ENCODE peak calls at places on chromosome 11, in nine cellular contexts. N is kidney glomerular epithelial cell; Z is CD4-positive, alpha-beta memory T cell; O is posterior cingulate gyrus; V is GM12865; B is AML-193; H is NCI-H748 treated with DMSO at 0.1 percent for 48 hours; S is DMS53; Q is substantia nigra. U is an unnamed sample.

GRCh38 chr11:59560290-59560701 is 49.0 kb downstream of the OR4D9 start:
- DNase-seq in N (peak; percentile 85), Z (peak; percentile 76), O (no peak), V (peak; percentile 92), B (peak; percentile 35), H (peak; percentile 54), S (peak; percentile 87), Q (peak; percentile 47), U (peak; percentile 86)

GRCh38 chr11:124177344-124177743 is 5.8 kb upstream of the OR10D3 start:
- DNase-seq in N (no peak), Z (no peak), O (no peak), V (no peak), B (no peak), H (no peak), S (no peak), Q (no peak), U (no peak)

GRCh38 chr11:76621466-76621865 is 49.1 kb downstream of the LRRC32 start:
- DNase-seq in N (no peak), Z (no peak), O (no peak), V (no peak), B (no peak), H (no peak), S (no peak), Q (no peak), U (no peak)

GRCh38 chr11:58786693-58787092 is 55.0 kb upstream of the GLYAT start:
- DNase-seq in N (no peak), Z (no peak), O (no peak), V (no peak), B (no peak), H (no peak), S (no peak), Q (no peak), U (no peak)

GRCh38 chr11:116702772-116703360 is 69.9 kb downstream of the BUD13 start:
- DNase-seq in N (peak; percentile 17), Z (no peak), O (no peak), V (no peak), B (no peak), H (no peak), S (peak; percentile 60), Q (no peak), U (no peak)

GRCh38 chr11:15053201-15053685 is 20.1 kb upstream of the CALCB start:
- DNase-seq in N (peak; percentile 85), Z (no peak), O (no peak), V (no peak), B (no peak), H (no peak), S (peak; percentile 59), Q (no peak), U (no peak)

GRCh38 chr11:73295259-73295995 is 12.6 kb upstream of the ARHGEF17 start:
- DNase-seq in N (peak; percentile 61), Z (peak; percentile 66), O (peak; percentile 72), V (peak; percentile 78), B (peak; percentile 81), H (peak; percentile 54), S (peak; percentile 84), Q (peak; percentile 33), U (peak; percentile 45)

GRCh38 chr11:35618497-35619029 is 303 bp downstream of the FJX1 start:
- DNase-seq in N (no peak), Z (peak; percentile 9), O (peak; percentile 65), V (peak; percentile 71), B (no peak), H (no peak), S (peak; percentile 71), Q (peak; percentile 23), U (no peak)

GRCh38 chr11:35096737-35097136 is 42.2 kb upstream of the CD44 start:
- DNase-seq in N (no peak), Z (no peak), O (no peak), V (no peak), B (no peak), H (no peak), S (no peak), Q (no peak), U (no peak)

GRCh38 chr11:61489833-61490585 is 18.5 kb upstream of the LRRC10B start:
- DNase-seq in N (no peak), Z (no peak), O (no peak), V (no peak), B (no peak), H (no peak), S (peak; percentile 92), Q (no peak), U (no peak)

GRCh38 chr11:64660205-64660604 is 62.8 kb downstream of the NRXN2 start:
- DNase-seq in N (no peak), Z (no peak), O (peak; percentile 78), V (no peak), B (no peak), H (no peak), S (no peak), Q (no peak), U (no peak)

GRCh38 chr11:63710476-63711217 is 29.3 kb downstream of the RTN3 start:
- DNase-seq in N (no peak), Z (no peak), O (peak; percentile 55), V (no peak), B (no peak), H (no peak), S (no peak), Q (no peak), U (no peak)

GRCh38 chr11:128379587-128380279 is 207.6 kb downstream of the ETS1 start:
- DNase-seq in N (no peak), Z (peak; percentile 37), O (no peak), V (no peak), B (no peak), H (no peak), S (no peak), Q (no peak), U (no peak)

GRCh38 chr11:68497761-68498160 is 37.2 kb downstream of the PPP6R3 start:
- DNase-seq in N (no peak), Z (no peak), O (no peak), V (no peak), B (no peak), H (no peak), S (no peak), Q (no peak), U (no peak)

GRCh38 chr11:2210366-2211112 is 38.9 kb upstream of the TH start:
- DNase-seq in N (no peak), Z (no peak), O (peak; percentile 79), V (no peak), B (no peak), H (no peak), S (no peak), Q (no peak), U (no peak)

GRCh38 chr11:110130642-110131238 is 37.5 kb downstream of the ZC3H12C start:
- DNase-seq in N (no peak), Z (no peak), O (no peak), V (no peak), B (no peak), H (peak; percentile 92), S (peak; percentile 6), Q (no peak), U (peak; percentile 100)

GRCh38 chr11:1770528-1770927 is 6.8 kb upstream of the CTSD start:
- DNase-seq in N (no peak), Z (no peak), O (peak; percentile 23), V (no peak), B (peak; percentile 83), H (no peak), S (no peak), Q (no peak), U (no peak)

GRCh38 chr11:621838-622237 is 2.9 kb downstream of the CDHR5 start:
- DNase-seq in N (no peak), Z (no peak), O (no peak), V (no peak), B (no peak), H (no peak), S (no peak), Q (no peak), U (no peak)

GRCh38 chr11:108115495-108116140 is 5.7 kb upstream of the ACAT1 start:
- DNase-seq in N (peak; percentile 97), Z (no peak), O (peak; percentile 85), V (no peak), B (no peak), H (no peak), S (peak; percentile 92), Q (peak; percentile 67), U (peak; percentile 58)

GRCh38 chr11:75905434-75905833 is 90.4 kb downstream of the UVRAG start:
- DNase-seq in N (no peak), Z (no peak), O (no peak), V (no peak), B (no peak), H (no peak), S (no peak), Q (no peak), U (no peak)

GRCh38 chr11:33696411-33696810 is 4.2 kb downstream of the C11orf91 start:
- DNase-seq in N (no peak), Z (no peak), O (no peak), V (peak; percentile 40), B (no peak), H (no peak), S (no peak), Q (no peak), U (no peak)

GRCh38 chr11:66032962-66033735 is 6.9 kb upstream of the CATSPER1 start:
- DNase-seq in N (no peak), Z (no peak), O (no peak), V (no peak), B (no peak), H (no peak), S (peak; percentile 38), Q (no peak), U (no peak)

GRCh38 chr11:119095066-119095880 is 6.4 kb downstream of the DPAGT1 start:
- DNase-seq in N (peak; percentile 99), Z (peak; percentile 99), O (peak; percentile 100), V (peak; percentile 100), B (peak; percentile 98), H (peak; percentile 94), S (peak; percentile 100), Q (peak; percentile 99), U (peak; percentile 99)

GRCh38 chr11:6747097-6747662 is 24.6 kb downstream of the OR2AG2 start:
- DNase-seq in N (no peak), Z (no peak), O (no peak), V (peak; percentile 18), B (no peak), H (no peak), S (no peak), Q (no peak), U (no peak)

GRCh38 chr11:77202941-77203900 is 75.2 kb downstream of the MYO7A start:
- DNase-seq in N (no peak), Z (no peak), O (peak; percentile 66), V (no peak), B (no peak), H (no peak), S (no peak), Q (no peak), U (no peak)

GRCh38 chr11:34791725-34792124 is 124.5 kb downstream of the APIP start:
- DNase-seq in N (no peak), Z (no peak), O (no peak), V (peak; percentile 6), B (no peak), H (no peak), S (no peak), Q (no peak), U (no peak)

U was measured in NCI-H2081.